ENCODE peak calls at places on chromosome 2, in nine cellular contexts. One of them, this sample, is unnamed.

GRCh38 chr2:143397886-143398614 is 268.8 kb downstream of the ARHGAP15 start:
- DNase-seq in endothelial cell: no peak
- DNase-seq in stimulated activated CD4-positive, alpha-beta T cell treated with anti-CD3 and anti-CD28 coated beads, Interleukin-12 subunit alpha, Interleukin-12 subunit beta, amount 100 ng/mL, for 48 hours: no peak
- DNase-seq in body of pancreas: no peak
- DNase-seq in adrenal gland: no peak
- DNase-seq in IMR-90: peak
- DNase-seq in stimulated activated CD8-positive, alpha-beta memory T cell treated with anti-CD3 and anti-CD28 coated beads, Interleukin-2, amount 100 ng/mL, for 1 hour: no peak
- DNase-seq in HTR-8/SVneo: peak
- DNase-seq in H54: no peak
- DNase-seq in this sample: no peak

GRCh38 chr2:44598731-44599529 is 237.2 kb downstream of the CAMKMT start:
- DNase-seq in endothelial cell: no peak
- DNase-seq in stimulated activated CD4-positive, alpha-beta T cell treated with anti-CD3 and anti-CD28 coated beads, Interleukin-12 subunit alpha, Interleukin-12 subunit beta, amount 100 ng/mL, for 48 hours: no peak
- DNase-seq in body of pancreas: no peak
- DNase-seq in adrenal gland: no peak
- DNase-seq in IMR-90: no peak
- DNase-seq in stimulated activated CD8-positive, alpha-beta memory T cell treated with anti-CD3 and anti-CD28 coated beads, Interleukin-2, amount 100 ng/mL, for 1 hour: no peak
- DNase-seq in HTR-8/SVneo: peak
- DNase-seq in H54: no peak
- DNase-seq in this sample: no peak

GRCh38 chr2:78718483-78718882 is 307.0 kb upstream of the REG3G start:
- DNase-seq in endothelial cell: no peak
- DNase-seq in stimulated activated CD4-positive, alpha-beta T cell treated with anti-CD3 and anti-CD28 coated beads, Interleukin-12 subunit alpha, Interleukin-12 subunit beta, amount 100 ng/mL, for 48 hours: no peak
- DNase-seq in body of pancreas: no peak
- DNase-seq in adrenal gland: no peak
- DNase-seq in IMR-90: no peak
- DNase-seq in stimulated activated CD8-positive, alpha-beta memory T cell treated with anti-CD3 and anti-CD28 coated beads, Interleukin-2, amount 100 ng/mL, for 1 hour: no peak
- DNase-seq in HTR-8/SVneo: no peak
- DNase-seq in H54: no peak
- DNase-seq in this sample: no peak

GRCh38 chr2:144124882-144125281 is 395.0 kb downstream of the ZEB2 start:
- DNase-seq in endothelial cell: no peak
- DNase-seq in stimulated activated CD4-positive, alpha-beta T cell treated with anti-CD3 and anti-CD28 coated beads, Interleukin-12 subunit alpha, Interleukin-12 subunit beta, amount 100 ng/mL, for 48 hours: no peak
- DNase-seq in body of pancreas: no peak
- DNase-seq in adrenal gland: no peak
- DNase-seq in IMR-90: no peak
- DNase-seq in stimulated activated CD8-positive, alpha-beta memory T cell treated with anti-CD3 and anti-CD28 coated beads, Interleukin-2, amount 100 ng/mL, for 1 hour: no peak
- DNase-seq in HTR-8/SVneo: no peak
- DNase-seq in H54: no peak
- DNase-seq in this sample: no peak

GRCh38 chr2:105911425-105911824 is 166.7 kb downstream of the NCK2 start:
- DNase-seq in endothelial cell: no peak
- DNase-seq in stimulated activated CD4-positive, alpha-beta T cell treated with anti-CD3 and anti-CD28 coated beads, Interleukin-12 subunit alpha, Interleukin-12 subunit beta, amount 100 ng/mL, for 48 hours: no peak
- DNase-seq in body of pancreas: no peak
- DNase-seq in adrenal gland: no peak
- DNase-seq in IMR-90: no peak
- DNase-seq in stimulated activated CD8-positive, alpha-beta memory T cell treated with anti-CD3 and anti-CD28 coated beads, Interleukin-2, amount 100 ng/mL, for 1 hour: no peak
- DNase-seq in HTR-8/SVneo: no peak
- DNase-seq in H54: no peak
- DNase-seq in this sample: no peak

GRCh38 chr2:36596397-36596796 is 1.6 kb downstream of the FEZ2 start:
- DNase-seq in endothelial cell: no peak
- DNase-seq in stimulated activated CD4-positive, alpha-beta T cell treated with anti-CD3 and anti-CD28 coated beads, Interleukin-12 subunit alpha, Interleukin-12 subunit beta, amount 100 ng/mL, for 48 hours: no peak
- DNase-seq in body of pancreas: no peak
- DNase-seq in adrenal gland: no peak
- DNase-seq in IMR-90: no peak
- DNase-seq in stimulated activated CD8-positive, alpha-beta memory T cell treated with anti-CD3 and anti-CD28 coated beads, Interleukin-2, amount 100 ng/mL, for 1 hour: no peak
- DNase-seq in HTR-8/SVneo: no peak
- DNase-seq in H54: no peak
- DNase-seq in this sample: no peak

GRCh38 chr2:108612514-108613183 is 78.4 kb downstream of the LIMS1 start:
- DNase-seq in endothelial cell: no peak
- DNase-seq in stimulated activated CD4-positive, alpha-beta T cell treated with anti-CD3 and anti-CD28 coated beads, Interleukin-12 subunit alpha, Interleukin-12 subunit beta, amount 100 ng/mL, for 48 hours: peak
- DNase-seq in body of pancreas: no peak
- DNase-seq in adrenal gland: no peak
- DNase-seq in IMR-90: no peak
- DNase-seq in stimulated activated CD8-positive, alpha-beta memory T cell treated with anti-CD3 and anti-CD28 coated beads, Interleukin-2, amount 100 ng/mL, for 1 hour: no peak
- DNase-seq in HTR-8/SVneo: no peak
- DNase-seq in H54: no peak
- DNase-seq in this sample: no peak

GRCh38 chr2:64400733-64401500 is 53.0 kb upstream of the LGALSL start:
- DNase-seq in endothelial cell: no peak
- DNase-seq in stimulated activated CD4-positive, alpha-beta T cell treated with anti-CD3 and anti-CD28 coated beads, Interleukin-12 subunit alpha, Interleukin-12 subunit beta, amount 100 ng/mL, for 48 hours: no peak
- DNase-seq in body of pancreas: no peak
- DNase-seq in adrenal gland: peak
- DNase-seq in IMR-90: no peak
- DNase-seq in stimulated activated CD8-positive, alpha-beta memory T cell treated with anti-CD3 and anti-CD28 coated beads, Interleukin-2, amount 100 ng/mL, for 1 hour: no peak
- DNase-seq in HTR-8/SVneo: no peak
- DNase-seq in H54: no peak
- DNase-seq in this sample: peak

GRCh38 chr2:177244244-177244771 is 20.2 kb downstream of the NFE2L2 start:
- DNase-seq in endothelial cell: no peak
- DNase-seq in stimulated activated CD4-positive, alpha-beta T cell treated with anti-CD3 and anti-CD28 coated beads, Interleukin-12 subunit alpha, Interleukin-12 subunit beta, amount 100 ng/mL, for 48 hours: no peak
- DNase-seq in body of pancreas: no peak
- DNase-seq in adrenal gland: no peak
- DNase-seq in IMR-90: no peak
- DNase-seq in stimulated activated CD8-positive, alpha-beta memory T cell treated with anti-CD3 and anti-CD28 coated beads, Interleukin-2, amount 100 ng/mL, for 1 hour: no peak
- DNase-seq in HTR-8/SVneo: no peak
- DNase-seq in H54: no peak
- DNase-seq in this sample: no peak

GRCh38 chr2:11995381-11995947 is 249.0 kb downstream of the LPIN1 start:
- DNase-seq in endothelial cell: no peak
- DNase-seq in stimulated activated CD4-positive, alpha-beta T cell treated with anti-CD3 and anti-CD28 coated beads, Interleukin-12 subunit alpha, Interleukin-12 subunit beta, amount 100 ng/mL, for 48 hours: no peak
- DNase-seq in body of pancreas: no peak
- DNase-seq in adrenal gland: no peak
- DNase-seq in IMR-90: peak
- DNase-seq in stimulated activated CD8-positive, alpha-beta memory T cell treated with anti-CD3 and anti-CD28 coated beads, Interleukin-2, amount 100 ng/mL, for 1 hour: no peak
- DNase-seq in HTR-8/SVneo: peak
- DNase-seq in H54: no peak
- DNase-seq in this sample: no peak

GRCh38 chr2:128714285-128714684 is 395.6 kb upstream of the HS6ST1 start:
- DNase-seq in endothelial cell: no peak
- DNase-seq in stimulated activated CD4-positive, alpha-beta T cell treated with anti-CD3 and anti-CD28 coated beads, Interleukin-12 subunit alpha, Interleukin-12 subunit beta, amount 100 ng/mL, for 48 hours: no peak
- DNase-seq in body of pancreas: no peak
- DNase-seq in adrenal gland: no peak
- DNase-seq in IMR-90: no peak
- DNase-seq in stimulated activated CD8-positive, alpha-beta memory T cell treated with anti-CD3 and anti-CD28 coated beads, Interleukin-2, amount 100 ng/mL, for 1 hour: no peak
- DNase-seq in HTR-8/SVneo: no peak
- DNase-seq in H54: no peak
- DNase-seq in this sample: peak

GRCh38 chr2:30193104-30193681 is 38.1 kb upstream of the LBH start:
- DNase-seq in endothelial cell: no peak
- DNase-seq in stimulated activated CD4-positive, alpha-beta T cell treated with anti-CD3 and anti-CD28 coated beads, Interleukin-12 subunit alpha, Interleukin-12 subunit beta, amount 100 ng/mL, for 48 hours: no peak
- DNase-seq in body of pancreas: no peak
- DNase-seq in adrenal gland: no peak
- DNase-seq in IMR-90: peak
- DNase-seq in stimulated activated CD8-positive, alpha-beta memory T cell treated with anti-CD3 and anti-CD28 coated beads, Interleukin-2, amount 100 ng/mL, for 1 hour: no peak
- DNase-seq in HTR-8/SVneo: no peak
- DNase-seq in H54: no peak
- DNase-seq in this sample: no peak

GRCh38 chr2:41657231-41657630 is 390.6 kb upstream of the PKDCC start:
- DNase-seq in endothelial cell: no peak
- DNase-seq in stimulated activated CD4-positive, alpha-beta T cell treated with anti-CD3 and anti-CD28 coated beads, Interleukin-12 subunit alpha, Interleukin-12 subunit beta, amount 100 ng/mL, for 48 hours: no peak
- DNase-seq in body of pancreas: no peak
- DNase-seq in adrenal gland: no peak
- DNase-seq in IMR-90: no peak
- DNase-seq in stimulated activated CD8-positive, alpha-beta memory T cell treated with anti-CD3 and anti-CD28 coated beads, Interleukin-2, amount 100 ng/mL, for 1 hour: no peak
- DNase-seq in HTR-8/SVneo: no peak
- DNase-seq in H54: no peak
- DNase-seq in this sample: no peak

GRCh38 chr2:13230221-13230620 is 513.5 kb downstream of the TRIB2 start:
- DNase-seq in endothelial cell: no peak
- DNase-seq in stimulated activated CD4-positive, alpha-beta T cell treated with anti-CD3 and anti-CD28 coated beads, Interleukin-12 subunit alpha, Interleukin-12 subunit beta, amount 100 ng/mL, for 48 hours: no peak
- DNase-seq in body of pancreas: no peak
- DNase-seq in adrenal gland: no peak
- DNase-seq in IMR-90: no peak
- DNase-seq in stimulated activated CD8-positive, alpha-beta memory T cell treated with anti-CD3 and anti-CD28 coated beads, Interleukin-2, amount 100 ng/mL, for 1 hour: no peak
- DNase-seq in HTR-8/SVneo: peak
- DNase-seq in H54: no peak
- DNase-seq in this sample: no peak

GRCh38 chr2:182015334-182016109 is 29.9 kb downstream of the PPP1R1C start:
- DNase-seq in endothelial cell: no peak
- DNase-seq in stimulated activated CD4-positive, alpha-beta T cell treated with anti-CD3 and anti-CD28 coated beads, Interleukin-12 subunit alpha, Interleukin-12 subunit beta, amount 100 ng/mL, for 48 hours: no peak
- DNase-seq in body of pancreas: no peak
- DNase-seq in adrenal gland: no peak
- DNase-seq in IMR-90: peak
- DNase-seq in stimulated activated CD8-positive, alpha-beta memory T cell treated with anti-CD3 and anti-CD28 coated beads, Interleukin-2, amount 100 ng/mL, for 1 hour: no peak
- DNase-seq in HTR-8/SVneo: no peak
- DNase-seq in H54: no peak
- DNase-seq in this sample: no peak

GRCh38 chr2:74044999-74045398 is 60.3 kb downstream of the TET3 start:
- DNase-seq in endothelial cell: no peak
- DNase-seq in stimulated activated CD4-positive, alpha-beta T cell treated with anti-CD3 and anti-CD28 coated beads, Interleukin-12 subunit alpha, Interleukin-12 subunit beta, amount 100 ng/mL, for 48 hours: no peak
- DNase-seq in body of pancreas: no peak
- DNase-seq in adrenal gland: no peak
- DNase-seq in IMR-90: no peak
- DNase-seq in stimulated activated CD8-positive, alpha-beta memory T cell treated with anti-CD3 and anti-CD28 coated beads, Interleukin-2, amount 100 ng/mL, for 1 hour: no peak
- DNase-seq in HTR-8/SVneo: no peak
- DNase-seq in H54: no peak
- DNase-seq in this sample: no peak

GRCh38 chr2:168272225-168272624 is 24.8 kb upstream of the STK39 start:
- DNase-seq in endothelial cell: no peak
- DNase-seq in stimulated activated CD4-positive, alpha-beta T cell treated with anti-CD3 and anti-CD28 coated beads, Interleukin-12 subunit alpha, Interleukin-12 subunit beta, amount 100 ng/mL, for 48 hours: no peak
- DNase-seq in body of pancreas: no peak
- DNase-seq in adrenal gland: no peak
- DNase-seq in IMR-90: no peak
- DNase-seq in stimulated activated CD8-positive, alpha-beta memory T cell treated with anti-CD3 and anti-CD28 coated beads, Interleukin-2, amount 100 ng/mL, for 1 hour: no peak
- DNase-seq in HTR-8/SVneo: no peak
- DNase-seq in H54: no peak
- DNase-seq in this sample: no peak

GRCh38 chr2:37232131-37232933 is 874 bp downstream of the NDUFAF7 start:
- DNase-seq in endothelial cell: peak
- DNase-seq in stimulated activated CD4-positive, alpha-beta T cell treated with anti-CD3 and anti-CD28 coated beads, Interleukin-12 subunit alpha, Interleukin-12 subunit beta, amount 100 ng/mL, for 48 hours: no peak
- DNase-seq in body of pancreas: peak
- DNase-seq in adrenal gland: peak
- DNase-seq in IMR-90: peak
- DNase-seq in stimulated activated CD8-positive, alpha-beta memory T cell treated with anti-CD3 and anti-CD28 coated beads, Interleukin-2, amount 100 ng/mL, for 1 hour: no peak
- DNase-seq in HTR-8/SVneo: peak
- DNase-seq in H54: peak
- DNase-seq in this sample: peak

GRCh38 chr2:193627187-193627917 is 1432.6 kb upstream of the TMEFF2 start:
- DNase-seq in endothelial cell: no peak
- DNase-seq in stimulated activated CD4-positive, alpha-beta T cell treated with anti-CD3 and anti-CD28 coated beads, Interleukin-12 subunit alpha, Interleukin-12 subunit beta, amount 100 ng/mL, for 48 hours: no peak
- DNase-seq in body of pancreas: no peak
- DNase-seq in adrenal gland: no peak
- DNase-seq in IMR-90: no peak
- DNase-seq in stimulated activated CD8-positive, alpha-beta memory T cell treated with anti-CD3 and anti-CD28 coated beads, Interleukin-2, amount 100 ng/mL, for 1 hour: no peak
- DNase-seq in HTR-8/SVneo: no peak
- DNase-seq in H54: no peak
- DNase-seq in this sample: no peak

GRCh38 chr2:68352651-68353386 is 12.3 kb upstream of the PLEK start:
- DNase-seq in endothelial cell: no peak
- DNase-seq in stimulated activated CD4-positive, alpha-beta T cell treated with anti-CD3 and anti-CD28 coated beads, Interleukin-12 subunit alpha, Interleukin-12 subunit beta, amount 100 ng/mL, for 48 hours: no peak
- DNase-seq in body of pancreas: no peak
- DNase-seq in adrenal gland: no peak
- DNase-seq in IMR-90: no peak
- DNase-seq in stimulated activated CD8-positive, alpha-beta memory T cell treated with anti-CD3 and anti-CD28 coated beads, Interleukin-2, amount 100 ng/mL, for 1 hour: no peak
- DNase-seq in HTR-8/SVneo: no peak
- DNase-seq in H54: no peak
- DNase-seq in this sample: no peak

GRCh38 chr2:2738276-2738675 is 407.2 kb upstream of the MYT1L start:
- DNase-seq in endothelial cell: no peak
- DNase-seq in stimulated activated CD4-positive, alpha-beta T cell treated with anti-CD3 and anti-CD28 coated beads, Interleukin-12 subunit alpha, Interleukin-12 subunit beta, amount 100 ng/mL, for 48 hours: no peak
- DNase-seq in body of pancreas: no peak
- DNase-seq in adrenal gland: no peak
- DNase-seq in IMR-90: no peak
- DNase-seq in stimulated activated CD8-positive, alpha-beta memory T cell treated with anti-CD3 and anti-CD28 coated beads, Interleukin-2, amount 100 ng/mL, for 1 hour: no peak
- DNase-seq in HTR-8/SVneo: no peak
- DNase-seq in H54: no peak
- DNase-seq in this sample: no peak